ENCODE peak calls at places on chromosomes 7 and 10, in seven cellular contexts. One of them, this sample, is unnamed.

GRCh38 chr10:51288511-51288910 is 214.2 kb downstream of the PRKG1 start:
- DNase-seq in IMR-90: no peak
- DNase-seq in HFF-Myc: no peak
- DNase-seq in tibial artery: no peak
- DNase-seq in gastrocnemius medialis: no peak
- DNase-seq in astrocyte: peak
- DNase-seq in heart right ventricle: no peak
- DNase-seq in this sample: no peak

GRCh38 chr10:77834943-77835668 is 91.4 kb downstream of the DLG5 start:
- DNase-seq in IMR-90: no peak
- DNase-seq in HFF-Myc: no peak
- DNase-seq in tibial artery: no peak
- DNase-seq in gastrocnemius medialis: no peak
- DNase-seq in astrocyte: no peak
- DNase-seq in heart right ventricle: no peak
- DNase-seq in this sample: no peak

GRCh38 chr7:116583653-116584052 is 58.8 kb downstream of the CAV1 start:
- DNase-seq in IMR-90: no peak
- DNase-seq in HFF-Myc: no peak
- DNase-seq in tibial artery: no peak
- DNase-seq in gastrocnemius medialis: no peak
- DNase-seq in astrocyte: no peak
- DNase-seq in heart right ventricle: no peak
- DNase-seq in this sample: no peak

GRCh38 chr7:150345012-150345411 is 3.6 kb upstream of the RARRES2 start:
- DNase-seq in IMR-90: no peak
- DNase-seq in HFF-Myc: no peak
- DNase-seq in tibial artery: no peak
- DNase-seq in gastrocnemius medialis: no peak
- DNase-seq in astrocyte: no peak
- DNase-seq in heart right ventricle: no peak
- DNase-seq in this sample: no peak

GRCh38 chr7:158500651-158501052 is 87.0 kb downstream of the PTPRN2 start:
- DNase-seq in IMR-90: no peak
- DNase-seq in HFF-Myc: no peak
- DNase-seq in tibial artery: no peak
- DNase-seq in gastrocnemius medialis: no peak
- DNase-seq in astrocyte: no peak
- DNase-seq in heart right ventricle: no peak
- DNase-seq in this sample: no peak

GRCh38 chr7:74454948-74455804 is 1.5 kb downstream of the GTF2IRD1 start:
- DNase-seq in IMR-90: no peak
- DNase-seq in HFF-Myc: no peak
- DNase-seq in tibial artery: peak
- DNase-seq in gastrocnemius medialis: peak
- DNase-seq in astrocyte: no peak
- DNase-seq in heart right ventricle: peak
- DNase-seq in this sample: peak

GRCh38 chr7:150756858-150757257 is 19.6 kb downstream of the GIMAP5 start:
- DNase-seq in IMR-90: no peak
- DNase-seq in HFF-Myc: no peak
- DNase-seq in tibial artery: no peak
- DNase-seq in gastrocnemius medialis: no peak
- DNase-seq in astrocyte: no peak
- DNase-seq in heart right ventricle: no peak
- DNase-seq in this sample: no peak

GRCh38 chr7:43119371-43120069 is 7.1 kb downstream of the HECW1 start:
- DNase-seq in IMR-90: peak
- DNase-seq in HFF-Myc: no peak
- DNase-seq in tibial artery: no peak
- DNase-seq in gastrocnemius medialis: no peak
- DNase-seq in astrocyte: peak
- DNase-seq in heart right ventricle: no peak
- DNase-seq in this sample: peak

GRCh38 chr10:116254422-116255152 is 18.4 kb downstream of the GFRA1 start:
- DNase-seq in IMR-90: no peak
- DNase-seq in HFF-Myc: no peak
- DNase-seq in tibial artery: no peak
- DNase-seq in gastrocnemius medialis: no peak
- DNase-seq in astrocyte: peak
- DNase-seq in heart right ventricle: no peak
- DNase-seq in this sample: no peak

GRCh38 chr10:44959243-44960097 is at the start of gene RASSF4:
- DNase-seq in IMR-90: peak
- DNase-seq in HFF-Myc: no peak
- DNase-seq in tibial artery: peak
- DNase-seq in gastrocnemius medialis: peak
- DNase-seq in astrocyte: peak
- DNase-seq in heart right ventricle: peak
- DNase-seq in this sample: peak

GRCh38 chr10:36538945-36539586 is 586.3 kb upstream of the ANKRD30A start:
- DNase-seq in IMR-90: peak
- DNase-seq in HFF-Myc: no peak
- DNase-seq in tibial artery: no peak
- DNase-seq in gastrocnemius medialis: no peak
- DNase-seq in astrocyte: peak
- DNase-seq in heart right ventricle: peak
- DNase-seq in this sample: peak

GRCh38 chr10:4088354-4089066 is 303.5 kb upstream of the KLF6 start:
- DNase-seq in IMR-90: no peak
- DNase-seq in HFF-Myc: no peak
- DNase-seq in tibial artery: no peak
- DNase-seq in gastrocnemius medialis: no peak
- DNase-seq in astrocyte: no peak
- DNase-seq in heart right ventricle: no peak
- DNase-seq in this sample: no peak

GRCh38 chr7:94052398-94053180 is 48.4 kb upstream of the BET1 start:
- DNase-seq in IMR-90: no peak
- DNase-seq in HFF-Myc: no peak
- DNase-seq in tibial artery: no peak
- DNase-seq in gastrocnemius medialis: no peak
- DNase-seq in astrocyte: no peak
- DNase-seq in heart right ventricle: no peak
- DNase-seq in this sample: no peak

GRCh38 chr7:128827971-128828711 is 2.1 kb upstream of the FLNC start:
- DNase-seq in IMR-90: peak
- DNase-seq in HFF-Myc: no peak
- DNase-seq in tibial artery: peak
- DNase-seq in gastrocnemius medialis: peak
- DNase-seq in astrocyte: peak
- DNase-seq in heart right ventricle: peak
- DNase-seq in this sample: peak

GRCh38 chr10:15068802-15069201 is 19.8 kb downstream of the ACBD7 start:
- DNase-seq in IMR-90: peak
- DNase-seq in HFF-Myc: no peak
- DNase-seq in tibial artery: no peak
- DNase-seq in gastrocnemius medialis: no peak
- DNase-seq in astrocyte: peak
- DNase-seq in heart right ventricle: no peak
- DNase-seq in this sample: peak

GRCh38 chr10:69661414-69662172 is 31.5 kb downstream of the FAM241B start:
- DNase-seq in IMR-90: no peak
- DNase-seq in HFF-Myc: no peak
- DNase-seq in tibial artery: no peak
- DNase-seq in gastrocnemius medialis: no peak
- DNase-seq in astrocyte: no peak
- DNase-seq in heart right ventricle: no peak
- DNase-seq in this sample: no peak

GRCh38 chr7:79453558-79454324 is at the start of gene MAGI2:
- DNase-seq in IMR-90: peak
- DNase-seq in HFF-Myc: no peak
- DNase-seq in tibial artery: peak
- DNase-seq in gastrocnemius medialis: peak
- DNase-seq in astrocyte: peak
- DNase-seq in heart right ventricle: peak
- DNase-seq in this sample: peak

GRCh38 chr10:121702351-121703320 is 104.4 kb upstream of the FGFR2 start:
- DNase-seq in IMR-90: peak
- DNase-seq in HFF-Myc: no peak
- DNase-seq in tibial artery: no peak
- DNase-seq in gastrocnemius medialis: no peak
- DNase-seq in astrocyte: peak
- DNase-seq in heart right ventricle: no peak
- DNase-seq in this sample: peak

GRCh38 chr7:1696671-1697498 is 26.8 kb downstream of the ELFN1 start:
- DNase-seq in IMR-90: no peak
- DNase-seq in HFF-Myc: no peak
- DNase-seq in tibial artery: peak
- DNase-seq in gastrocnemius medialis: no peak
- DNase-seq in astrocyte: no peak
- DNase-seq in heart right ventricle: no peak
- DNase-seq in this sample: no peak

GRCh38 chr10:6990891-6991290 is 410.8 kb upstream of the PRKCQ start:
- DNase-seq in IMR-90: no peak
- DNase-seq in HFF-Myc: no peak
- DNase-seq in tibial artery: no peak
- DNase-seq in gastrocnemius medialis: no peak
- DNase-seq in astrocyte: no peak
- DNase-seq in heart right ventricle: no peak
- DNase-seq in this sample: no peak

GRCh38 chr7:100897111-100897608 is 1.5 kb upstream of the ACHE start:
- DNase-seq in IMR-90: no peak
- DNase-seq in HFF-Myc: no peak
- DNase-seq in tibial artery: no peak
- DNase-seq in gastrocnemius medialis: no peak
- DNase-seq in astrocyte: no peak
- DNase-seq in heart right ventricle: no peak
- DNase-seq in this sample: no peak

GRCh38 chr10:95873651-95874050 is 34.1 kb upstream of the CC2D2B start:
- DNase-seq in IMR-90: no peak
- DNase-seq in HFF-Myc: no peak
- DNase-seq in tibial artery: no peak
- DNase-seq in gastrocnemius medialis: no peak
- DNase-seq in astrocyte: no peak
- DNase-seq in heart right ventricle: no peak
- DNase-seq in this sample: no peak
- H3K4me3 ChIP-seq in IMR-90: no peak
- H3K4me3 ChIP-seq in HFF-Myc: no peak
- H3K4me3 ChIP-seq in tibial artery: no peak
- H3K4me3 ChIP-seq in gastrocnemius medialis: no peak
- H3K4me3 ChIP-seq in astrocyte: no peak
- H3K4me3 ChIP-seq in heart right ventricle: no peak
- H3K4me3 ChIP-seq in this sample: no peak

GRCh38 chr7:95478139-95479037 is 7.4 kb upstream of the ASB4 start:
- DNase-seq in IMR-90: peak
- DNase-seq in HFF-Myc: no peak
- DNase-seq in tibial artery: no peak
- DNase-seq in gastrocnemius medialis: no peak
- DNase-seq in astrocyte: peak
- DNase-seq in heart right ventricle: peak
- DNase-seq in this sample: no peak
- H3K4me3 ChIP-seq in IMR-90: no peak
- H3K4me3 ChIP-seq in HFF-Myc: no peak
- H3K4me3 ChIP-seq in tibial artery: no peak
- H3K4me3 ChIP-seq in gastrocnemius medialis: peak
- H3K4me3 ChIP-seq in astrocyte: peak
- H3K4me3 ChIP-seq in heart right ventricle: no peak
- H3K4me3 ChIP-seq in this sample: no peak

DNA sequence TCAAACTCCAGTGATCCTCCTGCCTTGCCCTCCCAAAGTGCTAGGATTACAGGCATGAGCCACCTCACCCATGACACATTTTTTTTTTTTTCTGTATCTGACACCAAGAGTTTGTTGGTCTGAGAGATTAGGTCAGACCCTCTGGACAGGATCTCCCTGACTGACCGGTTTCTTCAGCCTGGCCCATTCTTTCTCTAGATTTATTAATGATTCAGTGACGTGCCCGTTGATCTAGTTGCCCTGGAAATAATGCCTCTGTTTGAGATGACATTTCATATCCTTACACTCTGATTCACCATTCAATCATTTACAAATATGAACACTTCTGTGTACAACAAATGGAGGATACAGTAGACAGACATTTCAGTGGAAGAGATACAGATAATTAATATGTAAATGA is 1.4 kb upstream of the ZNF212 start:
- DNase-seq in IMR-90: peak
- DNase-seq in HFF-Myc: no peak
- DNase-seq in tibial artery: no peak
- DNase-seq in gastrocnemius medialis: no peak
- DNase-seq in astrocyte: no peak
- DNase-seq in heart right ventricle: no peak
- DNase-seq in this sample: no peak
- H3K4me3 ChIP-seq in IMR-90: no peak
- H3K4me3 ChIP-seq in HFF-Myc: no peak
- H3K4me3 ChIP-seq in tibial artery: no peak
- H3K4me3 ChIP-seq in gastrocnemius medialis: no peak
- H3K4me3 ChIP-seq in astrocyte: no peak
- H3K4me3 ChIP-seq in heart right ventricle: no peak
- H3K4me3 ChIP-seq in this sample: no peak

DNA sequence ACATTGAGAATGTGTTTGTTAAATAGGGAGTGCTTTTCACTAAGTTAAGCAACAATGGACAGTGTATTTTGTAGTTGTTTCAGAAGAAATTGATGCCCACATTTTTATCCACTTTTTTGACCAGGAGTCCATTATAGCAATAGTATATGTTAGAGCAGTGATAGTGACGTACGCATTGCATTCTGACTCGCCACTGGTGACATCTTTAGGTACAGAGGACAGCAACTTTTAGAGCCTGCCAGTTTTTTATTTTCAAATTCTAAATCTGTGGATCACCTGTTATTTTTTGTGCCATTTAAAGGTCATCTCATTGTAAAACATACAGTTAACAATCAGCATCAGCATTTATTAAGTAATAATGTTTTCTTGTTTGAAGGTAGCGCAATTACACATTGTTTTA is 1.4 kb downstream of the UBE2D1 start:
- DNase-seq in IMR-90: no peak
- DNase-seq in HFF-Myc: no peak
- DNase-seq in tibial artery: no peak
- DNase-seq in gastrocnemius medialis: no peak
- DNase-seq in astrocyte: no peak
- DNase-seq in heart right ventricle: no peak
- DNase-seq in this sample: no peak
- H3K4me3 ChIP-seq in IMR-90: no peak
- H3K4me3 ChIP-seq in HFF-Myc: peak
- H3K4me3 ChIP-seq in tibial artery: peak
- H3K4me3 ChIP-seq in gastrocnemius medialis: peak
- H3K4me3 ChIP-seq in astrocyte: peak
- H3K4me3 ChIP-seq in heart right ventricle: peak
- H3K4me3 ChIP-seq in this sample: no peak

GRCh38 chr10:24944512-24945255 is 7.7 kb downstream of the PRTFDC1 start:
- DNase-seq in IMR-90: peak
- DNase-seq in HFF-Myc: peak
- DNase-seq in tibial artery: no peak
- DNase-seq in gastrocnemius medialis: peak
- DNase-seq in astrocyte: peak
- DNase-seq in heart right ventricle: peak
- DNase-seq in this sample: peak

GRCh38 chr10:24949616-24950015 is 2.8 kb downstream of the PRTFDC1 start:
- DNase-seq in IMR-90: no peak
- DNase-seq in HFF-Myc: no peak
- DNase-seq in tibial artery: no peak
- DNase-seq in gastrocnemius medialis: no peak
- DNase-seq in astrocyte: no peak
- DNase-seq in heart right ventricle: no peak
- DNase-seq in this sample: no peak

GRCh38 chr10:24950439-24950838 is 2.0 kb downstream of the PRTFDC1 start:
- DNase-seq in IMR-90: no peak
- DNase-seq in HFF-Myc: no peak
- DNase-seq in tibial artery: no peak
- DNase-seq in gastrocnemius medialis: no peak
- DNase-seq in astrocyte: no peak
- DNase-seq in heart right ventricle: no peak
- DNase-seq in this sample: no peak

GRCh38 chr10:24951201-24952145 is 933 bp downstream of the PRTFDC1 start:
- DNase-seq in IMR-90: no peak
- DNase-seq in HFF-Myc: no peak
- DNase-seq in tibial artery: no peak
- DNase-seq in gastrocnemius medialis: no peak
- DNase-seq in astrocyte: no peak
- DNase-seq in heart right ventricle: peak
- DNase-seq in this sample: no peak

GRCh38 chr10:24947304-24948097 is 4.9 kb downstream of the PRTFDC1 start:
- DNase-seq in IMR-90: peak
- DNase-seq in HFF-Myc: no peak
- DNase-seq in tibial artery: no peak
- DNase-seq in gastrocnemius medialis: no peak
- DNase-seq in astrocyte: peak
- DNase-seq in heart right ventricle: peak
- DNase-seq in this sample: no peak
- H3K4me3 ChIP-seq in IMR-90: no peak
- H3K4me3 ChIP-seq in HFF-Myc: no peak
- H3K4me3 ChIP-seq in tibial artery: no peak
- H3K4me3 ChIP-seq in gastrocnemius medialis: no peak
- H3K4me3 ChIP-seq in astrocyte: no peak
- H3K4me3 ChIP-seq in heart right ventricle: no peak
- H3K4me3 ChIP-seq in this sample: no peak